ENCODE peak calls at places on chromosomes 11 and 22, in four cellular contexts. Q, U, P and B are unnamed samples.

GRCh38 chr22:38879102-38879729 is 7.2 kb upstream of the CBX6 start:
- DNase-seq in Q (no peak), U (no peak), P (no peak), B (no peak)

GRCh38 chr11:115257286-115258077 is 246.7 kb downstream of the CADM1 start:
- DNase-seq in Q (no peak), U (no peak), P (no peak), B (no peak)

GRCh38 chr11:116180806-116181600 is 591.8 kb downstream of the BUD13 start:
- DNase-seq in Q (no peak), U (no peak), P (no peak), B (no peak)

GRCh38 chr11:62104001-62104400 is 19.8 kb upstream of the INCENP start:
- DNase-seq in Q (no peak), U (no peak), P (no peak), B (no peak)

GRCh38 chr11:5620606-5621521 is 3.9 kb upstream of the TRIM34 start:
- DNase-seq in Q (peak), U (peak), P (peak), B (peak)

GRCh38 chr11:87097582-87097981 is 59.8 kb downstream of the TMEM135 start:
- DNase-seq in Q (peak), U (peak), P (no peak), B (peak)

GRCh38 chr22:27780161-27780575 is 21.4 kb downstream of the MN1 start:
- DNase-seq in Q (no peak), U (no peak), P (no peak), B (no peak)

GRCh38 chr22:46370584-46371373 is 35.3 kb downstream of the TRMU start:
- DNase-seq in Q (no peak), U (no peak), P (no peak), B (no peak)

GRCh38 chr11:116693206-116694016 is 79.4 kb downstream of the BUD13 start:
- DNase-seq in Q (no peak), U (peak), P (no peak), B (peak)

GRCh38 chr11:1931326-1931725 is 11.8 kb downstream of the TNNT3 start:
- DNase-seq in Q (peak), U (no peak), P (peak), B (peak)

GRCh38 chr11:133082453-133082781 is 449.9 kb downstream of the OPCML start:
- DNase-seq in Q (no peak), U (no peak), P (no peak), B (no peak)

GRCh38 chr11:69001301-69002081 is 11.6 kb downstream of the MRGPRF start:
- DNase-seq in Q (no peak), U (no peak), P (no peak), B (no peak)

GRCh38 chr11:61764606-61765260 is 12.3 kb downstream of the MYRF start:
- DNase-seq in Q (peak), U (no peak), P (no peak), B (no peak)

GRCh38 chr11:2390871-2391662 is 9.5 kb upstream of the TSSC4 start:
- DNase-seq in Q (peak), U (peak), P (peak), B (peak)

GRCh38 chr11:110903830-110904229 is 191.6 kb upstream of the ARHGAP20 start:
- DNase-seq in Q (peak), U (no peak), P (peak), B (peak)

GRCh38 chr22:19905619-19906276 is 35.8 kb upstream of the COMT start:
- DNase-seq in Q (no peak), U (no peak), P (no peak), B (no peak)

GRCh38 chr11:120904116-120904515 is 119.8 kb upstream of the TBCEL start:
- DNase-seq in Q (no peak), U (no peak), P (no peak), B (peak)

GRCh38 chr11:107196732-107197131 is 178.5 kb upstream of the GUCY1A2 start:
- DNase-seq in Q (no peak), U (no peak), P (no peak), B (no peak)

GRCh38 chr11:47532597-47533213 is 20.2 kb downstream of the CELF1 start:
- DNase-seq in Q (no peak), U (no peak), P (no peak), B (no peak)

GRCh38 chr11:34068098-34068497 is 16.6 kb downstream of the CAPRIN1 start:
- DNase-seq in Q (peak), U (peak), P (no peak), B (peak)

GRCh38 chr11:14656536-14657457 is 13.2 kb downstream of the PDE3B start:
- DNase-seq in Q (no peak), U (no peak), P (no peak), B (no peak)

GRCh38 chr11:97361812-97362378 is 972.1 kb downstream of the JRKL start:
- DNase-seq in Q (peak), U (peak), P (no peak), B (peak)

GRCh38 chr11:114441921-114442320 is 2.7 kb downstream of the REXO2 start:
- DNase-seq in Q (no peak), U (no peak), P (no peak), B (no peak)

DNA sequence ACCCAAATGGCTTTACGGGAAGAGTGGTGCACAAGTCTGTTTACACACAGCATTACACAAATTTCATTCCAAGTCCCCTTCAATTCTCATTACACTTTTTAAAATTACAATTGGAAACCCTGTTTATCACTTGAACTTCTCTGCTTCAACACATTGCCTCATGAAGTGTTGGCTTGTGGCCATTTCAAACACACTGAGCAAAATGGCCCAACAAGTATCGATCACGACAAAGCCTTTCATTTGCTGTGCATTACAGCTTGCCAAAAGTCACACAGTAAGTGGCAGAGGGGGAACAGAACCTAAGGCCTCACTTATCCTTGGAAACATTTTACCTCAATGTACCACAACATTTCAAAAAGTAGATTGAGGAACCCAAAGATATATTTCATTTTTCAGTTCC is 18.0 kb upstream of the TPH1 start:
- DNase-seq in Q (no peak), U (no peak), P (no peak), B (no peak)
- H3K4me3 ChIP-seq in Q (no peak), U (no peak), P (no peak), B (no peak)

DNA sequence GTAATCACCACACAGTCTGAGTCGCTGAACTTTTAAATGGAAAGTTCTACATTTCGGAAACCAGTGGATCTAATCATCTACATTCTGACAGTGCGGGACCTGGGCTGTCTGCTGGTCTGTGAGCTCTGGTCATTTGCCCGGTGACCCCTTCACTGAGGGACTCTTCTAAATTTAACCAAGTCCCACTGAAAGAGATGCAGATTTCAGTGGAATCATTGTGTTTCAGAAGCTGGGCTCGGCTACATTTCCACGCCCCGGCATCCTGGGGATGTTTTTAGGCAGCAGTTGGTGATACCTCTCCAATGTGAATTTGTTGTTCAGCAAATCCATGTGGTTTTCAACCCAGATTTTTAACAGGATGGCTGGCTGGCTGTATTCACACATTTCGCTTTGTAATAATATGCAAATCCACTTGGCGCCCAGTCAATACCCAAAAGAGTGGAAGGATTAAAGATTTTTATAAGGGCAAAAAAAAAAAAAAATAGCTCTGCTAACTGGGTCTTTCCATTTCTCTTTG is 145.5 kb upstream of the RASSF10 start:
- DNase-seq in Q (no peak), U (no peak), P (no peak), B (no peak)
- H3K4me3 ChIP-seq in Q (peak), U (no peak), P (no peak), B (no peak)

DNA sequence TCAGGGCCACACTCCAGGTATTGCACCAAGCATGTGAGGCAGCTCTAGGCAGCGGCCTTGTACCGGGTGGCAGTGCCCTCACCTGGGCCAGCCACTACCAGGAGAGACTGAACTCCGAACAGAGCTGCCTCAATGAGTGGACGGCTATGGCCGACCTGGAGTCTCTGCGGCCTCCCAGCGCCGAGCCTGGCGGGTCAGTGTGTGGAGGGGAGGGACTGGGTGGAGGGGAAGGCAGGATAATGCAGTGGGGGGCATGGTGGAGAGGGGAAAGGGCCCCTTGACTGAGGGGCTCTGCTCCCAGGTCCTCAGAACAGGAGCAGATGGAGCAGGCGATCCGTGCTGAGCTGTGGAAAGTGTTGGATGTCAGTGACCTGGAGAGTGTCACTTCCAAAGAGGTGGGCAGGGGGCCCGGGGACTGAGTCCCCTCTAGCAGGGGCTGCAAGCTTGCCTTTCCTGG is 4.2 kb downstream of the SSH3 start:
- DNase-seq in Q (no peak), U (no peak), P (no peak), B (no peak)
- H3K4me3 ChIP-seq in Q (no peak), U (no peak), P (no peak), B (no peak)

DNA sequence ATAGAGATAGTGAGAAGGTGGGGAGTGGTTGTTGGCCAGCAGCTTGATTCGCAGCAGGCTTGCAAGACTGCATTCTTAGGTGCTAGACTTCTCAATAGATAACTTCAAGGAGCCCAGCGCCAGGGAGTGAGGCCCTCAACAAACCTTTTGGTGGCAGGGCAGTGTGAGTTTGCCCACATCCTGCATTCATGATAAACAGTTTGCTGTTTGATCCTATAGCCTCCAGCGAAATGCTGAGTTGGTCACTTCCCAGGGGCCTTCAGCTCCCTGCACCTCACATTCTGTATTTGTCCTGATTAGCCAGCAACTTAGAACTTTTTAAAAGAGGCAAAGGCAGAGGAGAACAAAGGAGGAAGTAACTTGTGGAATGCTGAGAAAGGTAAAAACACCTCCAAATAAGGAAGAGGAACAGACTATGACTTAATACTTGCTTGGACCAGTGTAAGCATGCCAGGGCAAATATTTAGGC is 25.1 kb downstream of the OR10A6 start:
- DNase-seq in Q (no peak), U (peak), P (no peak), B (peak)
- H3K4me3 ChIP-seq in Q (no peak), U (peak), P (no peak), B (peak)

GRCh38 chr11:3853935-3854659 is 1.4 kb upstream of the STIM1 start:
- DNase-seq in Q (no peak), U (peak), P (no peak), B (peak)

GRCh38 chr11:3853545-3853842 is 2.0 kb upstream of the STIM1 start:
- DNase-seq in Q (no peak), U (no peak), P (no peak), B (no peak)

GRCh38 chr11:3855808-3856491 is 486 bp downstream of the STIM1 start:
- DNase-seq in Q (peak), U (peak), P (no peak), B (no peak)

GRCh38 chr11:3854977-3855807 is at the start of gene STIM1:
- DNase-seq in Q (peak), U (peak), P (peak), B (peak)

GRCh38 chr11:3854660-3854976 is 846 bp upstream of the STIM1 start:
- DNase-seq in Q (no peak), U (no peak), P (no peak), B (no peak)
- H3K4me3 ChIP-seq in Q (peak), U (peak), P (no peak), B (peak)

GRCh38 chr22:50476819-50477344 is 2.0 kb upstream of the SBF1 start:
- DNase-seq in Q (no peak), U (peak), P (no peak), B (peak)

GRCh38 chr22:50477923-50478322 is 3.1 kb upstream of the SBF1 start:
- DNase-seq in Q (no peak), U (no peak), P (no peak), B (no peak)

GRCh38 chr22:50474711-50475651 is at the start of gene SBF1:
- DNase-seq in Q (peak), U (peak), P (peak), B (peak)

GRCh38 chr22:50473855-50474671 is 772 bp downstream of the SBF1 start:
- DNase-seq in Q (peak), U (peak), P (peak), B (peak)

DNA sequence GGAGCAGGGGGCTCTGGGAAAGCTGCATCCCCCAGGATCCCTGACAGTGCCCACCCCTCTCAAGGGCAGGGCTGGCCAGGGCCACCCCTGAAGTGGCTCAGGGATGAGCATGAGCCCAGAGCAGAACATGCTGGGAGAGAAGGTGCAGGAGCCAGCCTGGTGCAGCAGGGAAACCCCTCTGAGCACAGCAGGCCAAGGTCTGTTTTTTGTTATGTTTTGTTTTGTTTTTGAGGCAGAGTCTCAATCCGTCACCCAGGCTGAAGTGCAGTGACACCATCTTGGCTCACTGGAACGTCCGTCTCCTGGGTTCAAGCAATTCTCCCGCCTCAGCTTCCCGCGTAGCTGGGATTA is 792 bp upstream of the SBF1 start:
- DNase-seq in Q (no peak), U (no peak), P (no peak), B (no peak)
- H3K4me3 ChIP-seq in Q (peak), U (peak), P (no peak), B (no peak)

DNA sequence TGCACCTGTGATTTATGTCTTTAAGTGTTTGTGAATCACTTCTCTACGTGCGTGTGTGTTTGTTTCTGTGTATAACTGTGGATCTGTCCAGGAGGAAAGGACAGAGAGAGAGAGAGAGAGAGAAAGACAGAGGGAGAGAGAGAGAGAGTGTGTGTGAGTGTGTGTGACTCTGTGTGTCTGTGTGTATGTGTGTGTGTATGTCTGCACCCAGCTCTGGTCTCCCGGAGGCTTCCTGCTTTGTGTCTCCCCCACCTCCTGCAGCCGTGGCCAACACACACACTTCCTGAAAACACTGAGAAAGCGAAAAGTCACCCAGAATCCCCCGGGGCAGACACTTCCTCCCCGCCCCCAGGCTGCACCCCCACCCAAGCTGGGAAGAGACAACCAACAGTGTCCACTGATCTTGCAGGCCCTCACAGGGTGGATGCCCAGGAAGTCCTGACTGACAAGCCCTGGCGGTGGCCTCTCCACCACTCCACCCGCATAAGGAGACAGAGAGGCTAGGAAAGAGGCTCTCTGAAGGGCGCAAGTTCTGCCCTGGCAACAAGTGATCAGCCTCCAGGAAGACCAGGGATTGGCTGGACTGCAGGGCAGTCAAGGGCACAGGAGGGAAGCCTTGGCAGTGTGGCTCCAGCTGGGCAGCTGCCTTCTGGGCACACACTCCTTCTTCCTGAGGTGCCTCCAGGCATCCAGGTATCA is 30.0 kb downstream of the ARAP1 start:
- DNase-seq in Q (peak), U (peak), P (peak), B (peak)
- H3K4me3 ChIP-seq in Q (peak), U (peak), P (peak), B (peak)

GRCh38 chr11:64776425-64776824 is 1.9 kb downstream of the SF1 start:
- DNase-seq in Q (no peak), U (no peak), P (no peak), B (no peak)
- H3K4me3 ChIP-seq in Q (peak), U (peak), P (peak), B (peak)

DNA sequence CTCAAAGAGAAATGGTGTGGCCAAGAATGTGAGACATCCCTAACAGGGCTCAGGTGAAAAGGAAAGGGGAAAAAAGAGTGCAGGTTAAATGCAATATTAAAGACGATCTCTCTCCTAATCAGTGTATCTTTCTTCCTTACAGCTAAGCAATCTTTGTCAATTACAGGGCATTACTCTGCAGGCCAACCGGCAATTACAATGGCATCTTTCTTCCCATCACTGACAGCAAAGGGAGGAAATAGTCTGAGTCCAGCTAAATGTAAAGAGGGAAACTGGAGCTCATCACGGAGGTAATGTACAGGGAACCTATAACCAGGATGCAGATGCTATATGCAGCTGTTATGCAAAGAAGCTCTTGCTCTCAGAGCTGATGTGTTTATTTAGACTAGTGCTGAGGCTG is 121.7 kb downstream of the KIRREL3 start:
- DNase-seq in Q (no peak), U (no peak), P (no peak), B (no peak)
- H3K4me3 ChIP-seq in Q (no peak), U (no peak), P (no peak), B (no peak)